ENCODE peak calls at places on chromosome 5, in eight cellular contexts. V, T, A, L, O, I, W and M are unnamed samples.

GRCh38 chr5:150658699-150659265 is 2.3 kb upstream of the MYOZ3 start:
- DNase-seq in T (no peak), A (no peak), V (no peak), O (no peak), I (no peak), L (no peak), W (peak; percentile 65), M (no peak)

GRCh38 chr5:28880936-28881335 is 1842.5 kb upstream of the CDH9 start:
- DNase-seq in L (no peak), A (no peak), W (no peak), T (no peak), O (no peak), V (no peak), I (no peak), M (no peak)

GRCh38 chr5:52983731-52984620 is 5.2 kb upstream of the ITGA2 start:
- DNase-seq in A (no peak), I (peak; percentile 53), T (no peak), W (no peak), O (no peak), V (peak; percentile 31), L (peak; percentile 72), M (no peak)

GRCh38 chr5:157446077-157446930 is 13.7 kb upstream of the NIPAL4 start:
- DNase-seq in L (no peak), T (no peak), I (no peak), A (no peak), O (no peak), W (no peak), V (no peak), M (peak; percentile 27)

GRCh38 chr5:172866802-172867748 is 33.0 kb downstream of the ERGIC1 start:
- DNase-seq in A (no peak), W (no peak), T (no peak), L (peak; percentile 41), I (no peak), O (no peak), V (no peak), M (no peak)

GRCh38 chr5:107502711-107503110 is 168.0 kb downstream of the EFNA5 start:
- DNase-seq in T (no peak), L (peak; percentile 38), O (no peak), A (no peak), V (no peak), I (no peak), W (no peak), M (no peak)

GRCh38 chr5:151686673-151687378 is at the start of gene SPARC:
- DNase-seq in V (no peak), W (peak; percentile 94), L (peak; percentile 97), O (peak; percentile 80), I (peak; percentile 97), A (peak; percentile 87), T (peak; percentile 96), M (no peak)

GRCh38 chr5:83475540-83476469 is 4.3 kb downstream of the VCAN start:
- DNase-seq in O (peak; percentile 73), V (no peak), I (peak; percentile 90), W (no peak), T (peak; percentile 92), L (peak; percentile 70), A (peak; percentile 25), M (no peak)

GRCh38 chr5:81805086-81805485 is 54.2 kb upstream of the SSBP2 start:
- DNase-seq in O (no peak), L (no peak), T (no peak), W (no peak), A (no peak), I (no peak), V (no peak), M (no peak)

GRCh38 chr5:39717186-39717897 is 292.6 kb upstream of the DAB2 start:
- DNase-seq in T (peak; percentile 62), L (no peak), O (no peak), I (peak; percentile 63), W (no peak), V (no peak), A (no peak), M (no peak)

GRCh38 chr5:145938699-145939531 is 2.5 kb downstream of the SH3RF2 start:
- DNase-seq in W (no peak), V (no peak), L (no peak), I (no peak), O (peak; percentile 46), A (no peak), T (no peak), M (no peak)

GRCh38 chr5:169142264-169142970 is 158.5 kb downstream of the SLIT3 start:
- DNase-seq in T (no peak), V (no peak), W (no peak), L (no peak), O (no peak), I (no peak), A (no peak), M (peak; percentile 34)

GRCh38 chr5:159951387-159951786 is 35.1 kb downstream of the ADRA1B start:
- DNase-seq in W (peak; percentile 82), V (peak; percentile 22), L (peak; percentile 81), A (peak; percentile 70), T (no peak), I (no peak), O (no peak), M (peak; percentile 68)

GRCh38 chr5:133995903-133996563 is 8.7 kb downstream of the VDAC1 start:
- DNase-seq in L (no peak), W (no peak), O (no peak), A (no peak), V (no peak), T (no peak), I (no peak), M (no peak)

GRCh38 chr5:56339732-56340131 is 106.6 kb upstream of the ANKRD55 start:
- DNase-seq in O (peak; percentile 48), L (no peak), V (no peak), T (no peak), W (no peak), I (no peak), A (no peak), M (no peak)

GRCh38 chr5:178577944-178578343 is 12.2 kb downstream of the COL23A1 start:
- DNase-seq in L (no peak), O (no peak), T (no peak), V (no peak), I (no peak), A (no peak), W (peak; percentile 49), M (no peak)

GRCh38 chr5:136631176-136631575 is 265.8 kb upstream of the TRPC7 start:
- DNase-seq in A (peak; percentile 20), W (peak; percentile 47), T (no peak), V (no peak), L (no peak), O (no peak), I (no peak), M (no peak)

GRCh38 chr5:78420548-78420947 is 60.1 kb downstream of the SCAMP1 start:
- DNase-seq in I (no peak), O (no peak), V (no peak), T (no peak), W (no peak), A (no peak), L (no peak), M (no peak)
- H3K9ac ChIP-seq in I (no peak overlapping the region), O (no peak overlapping the region), V (no peak overlapping the region), T (no peak overlapping the region), W (no peak overlapping the region), A (no peak overlapping the region), L (no peak overlapping the region), M (no peak overlapping the region)

GRCh38 chr5:905139-905642 is 12.5 kb downstream of the TRIP13 start:
- DNase-seq in O (no peak), L (no peak), V (no peak), A (no peak), W (peak; percentile 11), I (no peak), T (no peak), M (no peak)
- H3K36me3 ChIP-seq in O (peaks cover 20% of the 10 kb centered on the region), L (peaks cover 25% of the 10 kb centered on the region), V (peaks cover 37% of the 10 kb centered on the region), A (peaks cover 8% of the 10 kb centered on the region), W (peaks cover 72% of the 10 kb centered on the region), I (no peaks in the 10 kb centered on the region), T (peaks cover 3% of the 10 kb centered on the region), M (peaks cover 22% of the 10 kb centered on the region)

GRCh38 chr5:79111387-79111959 is at the start of gene BHMT:
- DNase-seq in I (no peak), W (peak; percentile 75), A (peak; percentile 55), L (no peak), V (no peak), T (no peak), O (no peak), M (no peak)

GRCh38 chr5:79108792-79109191 is 2.8 kb upstream of the BHMT start:
- DNase-seq in O (no peak), L (no peak), A (no peak), V (no peak), I (no peak), T (no peak), W (no peak), M (no peak)

GRCh38 chr5:79109527-79110492 is 1.8 kb upstream of the BHMT start:
- DNase-seq in O (no peak), V (peak; percentile 29), W (peak; percentile 83), T (no peak), L (peak; percentile 59), I (no peak), A (peak; percentile 55), M (peak; percentile 64)

GRCh38 chr5:79112703-79113058 is 1.1 kb downstream of the BHMT start:
- DNase-seq in O (no peak), V (no peak), T (no peak), W (no peak), A (no peak), L (no peak), I (no peak), M (no peak)

DNA sequence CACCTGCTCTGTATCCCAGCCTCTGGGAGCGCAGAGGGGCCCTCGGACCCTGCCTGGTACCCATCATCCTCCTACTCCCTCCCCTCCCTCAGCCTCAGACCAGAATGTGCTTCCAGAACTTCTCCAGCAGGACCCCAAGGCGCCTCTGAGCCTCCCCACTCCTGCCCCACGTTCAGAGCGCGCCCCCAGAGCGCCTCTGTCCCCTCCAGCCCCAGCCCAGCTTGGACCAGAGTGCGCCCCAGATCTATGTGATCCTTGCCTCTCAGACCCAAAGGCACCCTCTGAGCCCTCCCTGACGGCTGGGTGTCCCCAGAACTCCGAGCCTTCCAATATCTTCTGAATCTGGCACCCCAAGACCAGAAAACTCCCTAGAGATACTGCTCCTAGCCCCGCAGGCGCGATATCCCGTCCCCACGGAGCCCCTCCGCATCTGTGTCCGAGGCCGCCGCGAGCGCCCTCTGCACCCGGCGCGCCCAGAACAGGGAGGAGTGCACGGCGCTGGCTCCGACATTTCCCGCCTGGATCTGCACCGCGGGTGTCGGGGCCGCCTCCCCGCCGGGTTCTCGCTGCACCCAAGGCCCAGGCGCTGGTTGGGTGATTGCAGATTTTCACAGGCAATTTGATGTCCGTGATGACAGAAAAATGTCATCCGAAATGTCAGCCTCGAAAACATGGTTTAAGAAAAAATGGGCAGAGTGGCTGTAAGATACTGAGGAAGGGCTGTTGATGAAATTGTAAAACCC is 522 bp downstream of the BHMT start:
- DNase-seq in V (no peak), A (peak; percentile 52), L (no peak), W (peak; percentile 70), T (no peak), I (peak; percentile 9), O (no peak), M (no peak)
- H3K9ac ChIP-seq in V (no peak overlapping the region), A (no peak overlapping the region), L (no peak overlapping the region), W (no peak overlapping the region), T (no peak overlapping the region), I (no peak overlapping the region), O (no peak overlapping the region), M (no peak overlapping the region)

GRCh38 chr5:62199792-62200716 is 106.0 kb upstream of the KIF2A start:
- DNase-seq in A (no peak), V (no peak), O (no peak), T (no peak), W (no peak), L (no peak), I (no peak), M (no peak)

GRCh38 chr5:62192958-62193357 is 113.0 kb upstream of the KIF2A start:
- DNase-seq in W (no peak), A (no peak), L (no peak), I (no peak), V (no peak), O (no peak), T (no peak), M (no peak)

GRCh38 chr5:62197697-62198096 is 108.3 kb upstream of the KIF2A start:
- DNase-seq in A (no peak), I (no peak), V (no peak), T (no peak), O (no peak), W (no peak), L (no peak), M (no peak)
- H3K36me3 ChIP-seq in A (no peaks in the 10 kb centered on the region), I (no peaks in the 10 kb centered on the region), V (no peaks in the 10 kb centered on the region), T (no peaks in the 10 kb centered on the region), O (no peaks in the 10 kb centered on the region), W (no peaks in the 10 kb centered on the region), L (no peaks in the 10 kb centered on the region), M (no peaks in the 10 kb centered on the region)